ENCODE peak calls at places on chromosomes 13 and 19, in six cellular contexts. Q is PC-3, F is mesothelial cell of epicardium, V is epithelial cell of esophagus, B is cardiac muscle cell, P is cardiac fibroblast. M is an unnamed sample.

GRCh38 chr13:73060251-73061160 is 1.7 kb downstream of the KLF5 start:
- DNase-seq in F (no peak), V (peak), P (peak), Q (peak), B (peak), M (no peak)

GRCh38 chr19:11453468-11454341 is 18.3 kb downstream of the PRKCSH start:
- DNase-seq in B (no peak), V (no peak), P (no peak), Q (no peak), F (no peak), M (no peak)

GRCh38 chr13:102993348-102993747 is 72.9 kb downstream of the SLC10A2 start:
- DNase-seq in B (no peak), V (no peak), Q (no peak), F (no peak), P (no peak), M (no peak)

GRCh38 chr13:114089751-114090400 is 42.5 kb downstream of the RASA3 start:
- DNase-seq in B (no peak), V (no peak), Q (no peak), P (no peak), F (no peak), M (no peak)

GRCh38 chr19:38224014-38224862 is at the start of gene DPF1:
- DNase-seq in B (peak), F (peak), P (peak), V (peak), Q (peak), M (peak)

GRCh38 chr13:59178344-59178743 is 985.4 kb downstream of the DIAPH3 start:
- DNase-seq in B (peak), P (peak), Q (peak), V (no peak), F (no peak), M (no peak)

GRCh38 chr13:19062019-19062646 is 119.5 kb downstream of the TUBA3C start:
- DNase-seq in V (no peak), P (no peak), Q (no peak), B (no peak), F (no peak), M (no peak)

GRCh38 chr13:91722267-91722884 is 324.0 kb downstream of the GPC5 start:
- DNase-seq in B (peak), V (peak), F (no peak), Q (peak), P (peak), M (no peak)

GRCh38 chr13:50387124-50387581 is 371.9 kb downstream of the KCNRG start:
- DNase-seq in P (no peak), V (peak), F (no peak), B (no peak), Q (peak), M (no peak)

GRCh38 chr13:83752141-83752540 is 130.1 kb downstream of the SLITRK1 start:
- DNase-seq in Q (peak), P (peak), B (peak), V (peak), F (no peak), M (no peak)

GRCh38 chr19:3980353-3981251 is 4.7 kb downstream of the EEF2 start:
- DNase-seq in B (no peak), P (no peak), V (no peak), F (no peak), Q (no peak), M (no peak)

GRCh38 chr13:46211521-46212351 is at the start of gene LRRC63:
- DNase-seq in B (peak), V (peak), Q (peak), P (peak), F (peak), M (peak)

GRCh38 chr19:55305983-55306562 is 19.1 kb downstream of the TMEM150B start:
- DNase-seq in P (no peak), V (no peak), F (no peak), B (no peak), Q (peak), M (no peak)

GRCh38 chr19:18541992-18542935 is 1.1 kb downstream of the FKBP8 start:
- DNase-seq in B (no peak), Q (no peak), F (no peak), P (peak), V (no peak), M (no peak)

GRCh38 chr19:10251792-10252694 is at the start of gene MRPL4:
- DNase-seq in B (peak), F (peak), V (peak), P (peak), Q (peak), M (peak)
- TF ChIP-seq CTCF in B (no peak), F (no peak), V (no peak), P (no peak), Q (no peak), M (no peak)

GRCh38 chr19:39845621-39846175 is 481 bp downstream of the FBL start:
- DNase-seq in V (peak), F (no peak), B (peak), Q (no peak), P (peak), M (no peak)
- TF ChIP-seq CTCF in V (no peak), F (no peak), B (peak), Q (no peak), P (peak), M (no peak)

GRCh38 chr13:107678075-107678689 is 537.2 kb downstream of the LIG4 start:
- DNase-seq in B (no peak), Q (peak), F (no peak), P (peak), V (no peak), M (no peak)
- TF ChIP-seq CTCF in B (no peak), Q (peak), F (no peak), P (no peak), V (no peak), M (peak)

DNA sequence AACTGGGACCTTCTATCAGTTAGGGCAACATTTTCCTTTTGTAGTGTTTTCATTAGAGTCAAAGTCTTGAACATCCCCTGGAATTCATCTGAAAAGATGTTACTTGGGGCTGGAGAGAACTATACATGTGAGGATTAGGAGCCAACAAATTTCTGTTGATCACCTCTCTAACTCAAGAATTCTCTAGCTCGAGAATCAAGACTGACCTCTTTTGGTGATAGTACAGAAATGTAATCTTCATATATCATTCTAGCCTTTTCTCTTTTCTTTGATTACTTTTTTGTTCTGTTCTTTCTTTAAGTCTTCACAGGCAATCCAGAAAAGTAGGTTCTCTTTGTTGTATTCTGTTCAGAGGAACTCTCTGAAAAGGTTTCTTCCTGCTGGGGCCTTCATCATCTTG is 26.4 kb downstream of the ELF1 start:
- DNase-seq in F (no peak), Q (peak), B (peak), P (peak), V (no peak), M (no peak)
- TF ChIP-seq CTCF in F (no peak), Q (peak), B (peak), P (no peak), V (no peak), M (no peak)

GRCh38 chr19:47754206-47755064 is 9.1 kb downstream of the NOP53 start:
- DNase-seq in V (no peak), P (no peak), Q (no peak), B (no peak), F (no peak), M (no peak)
- TF ChIP-seq CTCF in V (no peak), P (no peak), Q (no peak), B (no peak), F (no peak), M (no peak)

DNA sequence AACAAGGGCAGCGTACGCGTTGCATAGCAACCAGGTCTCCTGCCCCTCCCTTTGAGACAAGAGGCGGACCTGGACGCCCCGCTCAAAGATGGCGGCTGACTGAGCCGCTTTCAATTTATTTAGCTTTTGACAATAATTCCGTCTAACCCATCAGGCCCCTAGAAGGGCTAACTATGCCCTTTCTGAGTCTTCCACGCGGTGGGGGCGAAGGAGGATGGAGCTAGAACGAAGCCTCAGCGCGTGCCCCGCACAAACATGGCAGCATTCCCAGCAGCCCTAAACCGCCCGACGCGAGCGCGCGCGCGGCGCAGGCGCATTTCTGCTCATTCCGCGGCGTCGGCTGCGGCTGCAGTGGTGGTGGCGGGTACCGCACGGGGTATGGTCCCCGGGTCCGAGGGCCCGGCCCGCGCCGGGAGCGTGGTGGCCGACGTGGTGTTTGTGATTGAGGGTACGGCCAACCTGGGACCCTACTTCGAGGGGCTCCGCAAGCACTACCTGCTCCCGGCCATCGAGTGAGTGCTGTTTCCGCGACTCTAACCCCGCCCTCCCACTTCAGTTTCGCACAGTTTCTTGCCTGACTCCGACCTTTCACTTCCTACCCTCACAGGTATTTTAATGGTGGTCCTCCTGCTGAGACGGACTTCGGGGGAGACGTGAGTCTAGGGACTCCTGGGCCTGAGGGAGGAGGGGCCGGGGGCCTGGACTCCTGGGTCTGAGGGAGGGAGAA is at the start of gene MED25:
- DNase-seq in P (peak), Q (peak), V (peak), F (peak), B (peak), M (peak)
- TF ChIP-seq CTCF in P (no peak), Q (no peak), V (peak), F (no peak), B (no peak), M (peak)

DNA sequence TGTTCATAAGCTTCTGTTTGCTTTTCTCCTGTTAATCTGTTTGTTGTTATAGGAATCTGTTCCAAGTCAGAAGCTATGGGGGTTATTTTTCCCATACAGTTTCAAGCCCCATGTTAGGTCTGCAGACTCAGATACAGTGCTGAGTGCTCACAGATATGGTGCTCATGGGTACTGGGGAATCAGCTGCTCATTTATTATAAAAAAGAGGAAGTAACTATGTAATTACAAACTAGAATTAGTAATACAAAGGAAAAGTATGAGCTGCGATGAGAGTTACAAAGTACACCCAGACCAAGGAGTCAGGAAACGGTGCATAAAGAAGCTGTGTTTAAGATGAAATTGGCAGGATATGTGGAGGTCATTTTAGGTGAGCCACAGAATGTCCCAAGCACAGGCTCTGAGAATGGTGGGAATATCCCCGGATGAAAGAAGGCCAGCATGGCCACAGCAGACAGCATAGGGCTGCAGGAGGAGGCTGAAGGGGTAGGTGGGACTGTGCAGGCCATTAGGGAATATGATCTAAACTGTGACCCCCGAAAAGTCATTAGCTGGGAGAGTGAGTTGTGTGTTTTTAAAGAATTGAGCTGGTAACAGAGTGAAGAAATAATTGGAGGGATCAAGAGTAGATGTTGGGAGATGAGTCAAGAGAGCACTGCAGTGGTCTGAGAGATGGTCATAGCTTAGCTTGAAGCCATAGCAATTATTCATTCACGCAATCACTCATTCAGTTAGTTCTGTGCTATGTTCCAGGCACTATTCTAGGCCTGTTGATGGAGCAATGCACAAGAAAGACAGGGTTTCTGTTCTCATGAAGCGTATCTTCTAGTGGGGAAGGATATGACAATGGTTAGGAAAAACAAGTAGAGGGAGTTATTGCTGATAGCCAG is 177.4 kb upstream of the UBL3 start:
- DNase-seq in V (no peak), B (no peak), Q (no peak), F (no peak), P (no peak), M (no peak)
- TF ChIP-seq CTCF in V (no peak), B (no peak), Q (no peak), F (no peak), P (no peak), M (no peak)

GRCh38 chr19:34549833-34550232 is 68.3 kb downstream of the WTIP start:
- DNase-seq in F (no peak), V (no peak), Q (no peak), B (no peak), P (no peak), M (no peak)

GRCh38 chr19:34559045-34559444 is 77.5 kb downstream of the WTIP start:
- DNase-seq in V (no peak), B (no peak), P (no peak), F (no peak), Q (no peak), M (no peak)

GRCh38 chr19:34560229-34560628 is 78.7 kb downstream of the WTIP start:
- DNase-seq in B (no peak), Q (no peak), P (no peak), V (no peak), F (no peak), M (no peak)

GRCh38 chr19:34556500-34556899 is 74.9 kb downstream of the WTIP start:
- DNase-seq in B (peak), F (no peak), Q (peak), V (no peak), P (peak), M (peak)

DNA sequence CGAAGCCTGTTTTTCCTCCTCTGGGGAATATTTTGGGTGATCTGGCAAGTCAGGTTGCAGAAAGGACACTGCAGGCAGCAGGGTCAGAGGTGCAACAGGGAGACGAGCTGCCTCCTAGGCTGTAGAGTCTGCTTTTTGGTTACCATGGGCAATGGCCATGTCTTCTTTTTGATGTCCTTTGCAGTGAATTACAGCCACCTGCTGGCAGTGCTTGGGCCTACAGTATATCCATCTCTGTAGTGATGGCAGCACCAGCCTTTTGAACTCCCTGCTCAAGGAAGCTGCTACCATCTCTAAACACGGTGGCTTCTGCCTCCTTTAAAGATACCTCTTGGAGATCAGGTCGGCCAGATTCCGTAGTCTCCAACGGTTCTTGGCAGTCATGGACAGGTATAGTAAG is 73.9 kb downstream of the WTIP start:
- DNase-seq in F (no peak), Q (peak), B (peak), P (peak), V (peak), M (no peak)
- TF ChIP-seq CTCF in F (no peak), Q (peak), B (peak), P (peak), V (peak), M (peak)

GRCh38 chr19:16185123-16185924 is at the start of gene FAM32A:
- DNase-seq in V (peak), P (peak), B (peak), F (peak), Q (peak), M (peak)
- TF ChIP-seq CTCF in V (peak), P (no peak), B (no peak), F (no peak), Q (no peak), M (peak)

DNA sequence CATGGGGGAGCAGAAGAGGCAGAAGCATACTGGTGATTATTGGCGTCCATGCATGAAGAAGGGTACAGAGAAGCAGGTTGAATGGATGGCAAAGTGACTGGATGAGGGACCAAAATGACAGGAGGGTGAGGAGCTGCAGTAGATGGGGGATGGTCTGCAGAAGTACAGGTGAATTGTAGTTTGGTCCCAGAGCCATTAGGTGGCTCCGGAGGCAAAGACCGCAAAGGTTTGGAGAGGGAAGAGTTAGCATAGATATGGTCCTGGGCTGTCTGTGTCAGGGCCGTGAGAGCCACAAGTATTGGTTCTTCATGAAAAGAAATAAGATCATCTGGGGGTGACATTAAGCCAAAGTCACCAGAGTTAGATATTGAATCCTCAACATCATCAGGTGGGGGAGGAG is 59.0 kb upstream of the ZNF726 start:
- DNase-seq in Q (no peak), F (no peak), P (no peak), B (no peak), V (no peak), M (no peak)
- TF ChIP-seq CTCF in Q (no peak), F (no peak), P (no peak), B (no peak), V (no peak), M (no peak)